ENCODE peak calls at places on chromosomes 3 and 15, in four cellular contexts. One of them, this sample, is unnamed.

GRCh38 chr15:98865397-98866339 is 141.9 kb downstream of the PGPEP1L start:
- DNase-seq in ovary: peak; percentile 75
- DNase-seq in CD8-positive, alpha-beta T cell: peak; percentile 50
- DNase-seq in heart left ventricle: peak; percentile 90
- DNase-seq in this sample: peak; percentile 92

GRCh38 chr3:21463319-21463718 is 287.7 kb downstream of the ZNF385D start:
- DNase-seq in heart left ventricle: no peak
- DNase-seq in CD8-positive, alpha-beta T cell: no peak
- DNase-seq in ovary: no peak
- DNase-seq in this sample: no peak

GRCh38 chr3:46186856-46187700 is 21.0 kb downstream of the CCR1 start:
- DNase-seq in CD8-positive, alpha-beta T cell: no peak
- DNase-seq in heart left ventricle: no peak
- DNase-seq in ovary: no peak
- DNase-seq in this sample: no peak

GRCh38 chr15:29677871-29678431 is 144.3 kb downstream of the TJP1 start:
- DNase-seq in heart left ventricle: no peak
- DNase-seq in CD8-positive, alpha-beta T cell: no peak
- DNase-seq in ovary: no peak
- DNase-seq in this sample: no peak

GRCh38 chr15:94610069-94610863 is 378.9 kb downstream of the MCTP2 start:
- DNase-seq in CD8-positive, alpha-beta T cell: no peak
- DNase-seq in heart left ventricle: no peak
- DNase-seq in ovary: no peak
- DNase-seq in this sample: no peak

GRCh38 chr3:6282920-6283319 is 578.0 kb upstream of the GRM7 start:
- DNase-seq in CD8-positive, alpha-beta T cell: no peak
- DNase-seq in heart left ventricle: no peak
- DNase-seq in ovary: no peak
- DNase-seq in this sample: peak; percentile 14

GRCh38 chr3:97882975-97883598 is 61.3 kb downstream of the CRYBG3 start:
- DNase-seq in heart left ventricle: no peak
- DNase-seq in ovary: no peak
- DNase-seq in CD8-positive, alpha-beta T cell: no peak
- DNase-seq in this sample: no peak

GRCh38 chr3:180383332-180384020 is 218.5 kb upstream of the TTC14 start:
- DNase-seq in CD8-positive, alpha-beta T cell: no peak
- DNase-seq in ovary: no peak
- DNase-seq in heart left ventricle: no peak
- DNase-seq in this sample: no peak

GRCh38 chr15:34708422-34708821 is 46.4 kb downstream of the GJD2 start:
- DNase-seq in heart left ventricle: no peak
- DNase-seq in ovary: no peak
- DNase-seq in CD8-positive, alpha-beta T cell: no peak
- DNase-seq in this sample: no peak

GRCh38 chr3:14806641-14807263 is 12.0 kb upstream of the FGD5 start:
- DNase-seq in ovary: no peak
- DNase-seq in CD8-positive, alpha-beta T cell: no peak
- DNase-seq in heart left ventricle: no peak
- DNase-seq in this sample: no peak

GRCh38 chr15:31905054-31905453 is 125.3 kb upstream of the CHRNA7 start:
- DNase-seq in heart left ventricle: no peak
- DNase-seq in ovary: no peak
- DNase-seq in CD8-positive, alpha-beta T cell: no peak
- DNase-seq in this sample: peak; percentile 60

GRCh38 chr3:189282751-189283150 is 111.0 kb downstream of the TPRG1 start:
- DNase-seq in CD8-positive, alpha-beta T cell: no peak
- DNase-seq in heart left ventricle: no peak
- DNase-seq in ovary: no peak
- DNase-seq in this sample: no peak

GRCh38 chr3:65080432-65080831 is 392.6 kb upstream of the ADAMTS9 start:
- DNase-seq in CD8-positive, alpha-beta T cell: no peak
- DNase-seq in heart left ventricle: no peak
- DNase-seq in ovary: no peak
- DNase-seq in this sample: no peak

GRCh38 chr3:22372292-22372949 is 621.4 kb upstream of the ZNF385D start:
- DNase-seq in CD8-positive, alpha-beta T cell: no peak
- DNase-seq in ovary: no peak
- DNase-seq in heart left ventricle: peak; percentile 53
- DNase-seq in this sample: peak; percentile 45

GRCh38 chr3:13874891-13875290 is 5.0 kb downstream of the WNT7A start:
- DNase-seq in ovary: no peak
- DNase-seq in CD8-positive, alpha-beta T cell: no peak
- DNase-seq in heart left ventricle: peak; percentile 62
- DNase-seq in this sample: no peak

GRCh38 chr3:170033489-170033888 is 4.3 kb upstream of the GPR160 start:
- DNase-seq in CD8-positive, alpha-beta T cell: peak; percentile 28
- DNase-seq in ovary: no peak
- DNase-seq in heart left ventricle: no peak
- DNase-seq in this sample: no peak

GRCh38 chr15:29226431-29227216 is 43.0 kb downstream of the NSMCE3 start:
- DNase-seq in ovary: no peak
- DNase-seq in CD8-positive, alpha-beta T cell: no peak
- DNase-seq in heart left ventricle: no peak
- DNase-seq in this sample: no peak

GRCh38 chr15:100111103-100112060 is 230.4 kb downstream of the ADAMTS17 start:
- DNase-seq in ovary: peak; percentile 44
- DNase-seq in heart left ventricle: peak; percentile 76
- DNase-seq in CD8-positive, alpha-beta T cell: no peak
- DNase-seq in this sample: peak; percentile 86

GRCh38 chr3:20564966-20565365 is 379.0 kb upstream of the SGO1 start:
- DNase-seq in CD8-positive, alpha-beta T cell: no peak
- DNase-seq in ovary: no peak
- DNase-seq in heart left ventricle: no peak
- DNase-seq in this sample: no peak

GRCh38 chr15:39874890-39875549 is 45.0 kb downstream of the GPR176 start:
- DNase-seq in ovary: no peak
- DNase-seq in CD8-positive, alpha-beta T cell: no peak
- DNase-seq in heart left ventricle: no peak
- DNase-seq in this sample: no peak

GRCh38 chr15:67094001-67094826 is 28.8 kb downstream of the SMAD3 start:
- DNase-seq in heart left ventricle: no peak
- DNase-seq in CD8-positive, alpha-beta T cell: no peak
- DNase-seq in ovary: no peak
- DNase-seq in this sample: no peak

GRCh38 chr3:42492508-42493080 is 9.8 kb upstream of the VIPR1 start:
- DNase-seq in CD8-positive, alpha-beta T cell: no peak
- DNase-seq in heart left ventricle: no peak
- DNase-seq in ovary: peak; percentile 4
- DNase-seq in this sample: no peak

GRCh38 chr15:61946778-61947177 is 113.5 kb downstream of the VPS13C start:
- DNase-seq in CD8-positive, alpha-beta T cell: no peak
- DNase-seq in ovary: no peak
- DNase-seq in heart left ventricle: no peak
- DNase-seq in this sample: no peak

GRCh38 chr15:66254364-66255292 is 1.1 kb upstream of the MEGF11 start:
- DNase-seq in heart left ventricle: no peak
- DNase-seq in ovary: no peak
- DNase-seq in CD8-positive, alpha-beta T cell: no peak
- DNase-seq in this sample: no peak

GRCh38 chr15:98983333-98983732 is 24.3 kb downstream of the PGPEP1L start:
- DNase-seq in ovary: peak; percentile 83
- DNase-seq in heart left ventricle: no peak
- DNase-seq in CD8-positive, alpha-beta T cell: no peak
- DNase-seq in this sample: peak; percentile 62

GRCh38 chr15:31435256-31435781 is 108.7 kb downstream of the KLF13 start:
- DNase-seq in ovary: peak; percentile 88
- DNase-seq in CD8-positive, alpha-beta T cell: peak; percentile 64
- DNase-seq in heart left ventricle: peak; percentile 89
- DNase-seq in this sample: peak; percentile 68

GRCh38 chr3:8967553-8967952 is 4.3 kb upstream of the RAD18 start:
- DNase-seq in heart left ventricle: no peak
- DNase-seq in CD8-positive, alpha-beta T cell: no peak
- DNase-seq in ovary: no peak
- DNase-seq in this sample: no peak

GRCh38 chr15:67809866-67810265 is 15.4 kb upstream of the SKOR1 start:
- DNase-seq in heart left ventricle: no peak
- DNase-seq in CD8-positive, alpha-beta T cell: no peak
- DNase-seq in ovary: no peak
- DNase-seq in this sample: no peak

GRCh38 chr3:153142961-153143360 is 19.1 kb upstream of the RAP2B start:
- DNase-seq in ovary: no peak
- DNase-seq in CD8-positive, alpha-beta T cell: no peak
- DNase-seq in heart left ventricle: no peak
- DNase-seq in this sample: no peak

GRCh38 chr3:54424283-54424682 is 301.9 kb downstream of the CACNA2D3 start:
- DNase-seq in CD8-positive, alpha-beta T cell: no peak
- DNase-seq in heart left ventricle: no peak
- DNase-seq in ovary: no peak
- DNase-seq in this sample: no peak

GRCh38 chr3:66577804-66578203 is 77.0 kb upstream of the LRIG1 start:
- DNase-seq in CD8-positive, alpha-beta T cell: no peak
- DNase-seq in ovary: no peak
- DNase-seq in heart left ventricle: no peak
- DNase-seq in this sample: no peak

GRCh38 chr15:79676621-79677020 is 220.2 kb downstream of the MTHFS start:
- DNase-seq in CD8-positive, alpha-beta T cell: no peak
- DNase-seq in ovary: no peak
- DNase-seq in heart left ventricle: no peak
- DNase-seq in this sample: no peak

GRCh38 chr3:57696861-57697321 is 4.0 kb upstream of the DENND6A start:
- DNase-seq in heart left ventricle: no peak
- DNase-seq in CD8-positive, alpha-beta T cell: no peak
- DNase-seq in ovary: no peak
- DNase-seq in this sample: no peak

GRCh38 chr3:183591881-183592521 is 36.5 kb upstream of the KLHL6 start:
- DNase-seq in CD8-positive, alpha-beta T cell: no peak
- DNase-seq in ovary: no peak
- DNase-seq in heart left ventricle: no peak
- DNase-seq in this sample: no peak

GRCh38 chr3:187636528-187636927 is 33.7 kb downstream of the SST start:
- DNase-seq in heart left ventricle: no peak
- DNase-seq in CD8-positive, alpha-beta T cell: no peak
- DNase-seq in ovary: no peak
- DNase-seq in this sample: no peak

GRCh38 chr3:23421811-23422510 is 218.8 kb downstream of the UBE2E2 start:
- DNase-seq in CD8-positive, alpha-beta T cell: no peak
- DNase-seq in ovary: no peak
- DNase-seq in heart left ventricle: no peak
- DNase-seq in this sample: no peak

GRCh38 chr15:27730878-27731277 is 368.2 kb downstream of the OCA2 start:
- DNase-seq in CD8-positive, alpha-beta T cell: no peak
- DNase-seq in ovary: no peak
- DNase-seq in heart left ventricle: no peak
- DNase-seq in this sample: no peak
- H3K9me3 ChIP-seq in CD8-positive, alpha-beta T cell: peaks cover 10% of the 10 kb centered on the region
- H3K9me3 ChIP-seq in ovary: no peaks in the 10 kb centered on the region
- H3K9me3 ChIP-seq in heart left ventricle: peaks cover 17% of the 10 kb centered on the region
- H3K9me3 ChIP-seq in this sample: peaks cover 3% of the 10 kb centered on the region

DNA sequence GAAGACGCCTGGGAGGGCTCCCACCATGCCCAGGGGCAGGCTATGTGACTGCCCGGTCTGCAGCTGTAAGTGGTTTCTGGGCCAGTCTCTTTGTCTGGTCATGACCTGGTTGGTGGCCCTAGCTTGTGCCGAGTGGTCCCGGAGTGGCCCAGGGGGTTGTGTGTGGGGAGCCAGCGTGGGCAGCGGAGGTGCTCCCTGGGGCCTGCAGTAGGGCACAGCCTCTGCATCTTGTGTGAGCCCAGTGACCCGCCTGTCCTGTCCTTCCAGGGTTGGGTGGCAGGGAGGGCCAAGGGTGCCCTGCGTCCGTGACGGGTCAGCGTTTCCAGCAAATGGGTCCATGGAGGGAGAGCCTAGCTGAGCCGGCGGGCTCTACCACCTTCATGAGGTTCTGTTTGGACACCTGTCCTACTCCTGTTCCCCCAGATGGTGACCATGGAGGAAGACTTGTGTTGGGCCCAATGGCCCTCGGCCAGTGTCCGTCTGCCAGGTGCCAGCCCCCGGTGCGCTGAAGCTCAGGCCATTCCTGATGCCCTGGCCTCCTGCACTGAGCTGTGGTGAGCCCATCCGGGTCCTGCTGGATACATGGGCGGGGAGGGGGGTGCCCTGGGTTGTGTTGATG is 215.4 kb downstream of the SNRPN start:
- DNase-seq in CD8-positive, alpha-beta T cell: no peak
- DNase-seq in ovary: peak; percentile 8
- DNase-seq in heart left ventricle: peak; percentile 39
- DNase-seq in this sample: peak; percentile 45
- H3K9me3 ChIP-seq in CD8-positive, alpha-beta T cell: no peaks in the 10 kb centered on the region
- H3K9me3 ChIP-seq in ovary: no peaks in the 10 kb centered on the region
- H3K9me3 ChIP-seq in heart left ventricle: peaks cover 30% of the 10 kb centered on the region
- H3K9me3 ChIP-seq in this sample: peaks cover 2% of the 10 kb centered on the region

GRCh38 chr3:133797396-133798105 is 8.1 kb upstream of the SRPRB start:
- DNase-seq in CD8-positive, alpha-beta T cell: no peak
- DNase-seq in heart left ventricle: no peak
- DNase-seq in ovary: no peak
- DNase-seq in this sample: no peak

GRCh38 chr3:133792171-133792763 is 13.3 kb upstream of the SRPRB start:
- DNase-seq in heart left ventricle: no peak
- DNase-seq in CD8-positive, alpha-beta T cell: no peak
- DNase-seq in ovary: no peak
- DNase-seq in this sample: no peak
- H3K9me3 ChIP-seq in heart left ventricle: peaks cover 21% of the 10 kb centered on the region
- H3K9me3 ChIP-seq in CD8-positive, alpha-beta T cell: no peaks in the 10 kb centered on the region
- H3K9me3 ChIP-seq in ovary: no peaks in the 10 kb centered on the region
- H3K9me3 ChIP-seq in this sample: no peaks in the 10 kb centered on the region

GRCh38 chr15:26676115-26676514 is 96.8 kb downstream of the GABRB3 start:
- DNase-seq in heart left ventricle: no peak
- DNase-seq in ovary: no peak
- DNase-seq in CD8-positive, alpha-beta T cell: no peak
- DNase-seq in this sample: no peak
- H3K9me3 ChIP-seq in heart left ventricle: no peaks in the 10 kb centered on the region
- H3K9me3 ChIP-seq in ovary: no peaks in the 10 kb centered on the region
- H3K9me3 ChIP-seq in CD8-positive, alpha-beta T cell: no peaks in the 10 kb centered on the region
- H3K9me3 ChIP-seq in this sample: no peaks in the 10 kb centered on the region

DNA sequence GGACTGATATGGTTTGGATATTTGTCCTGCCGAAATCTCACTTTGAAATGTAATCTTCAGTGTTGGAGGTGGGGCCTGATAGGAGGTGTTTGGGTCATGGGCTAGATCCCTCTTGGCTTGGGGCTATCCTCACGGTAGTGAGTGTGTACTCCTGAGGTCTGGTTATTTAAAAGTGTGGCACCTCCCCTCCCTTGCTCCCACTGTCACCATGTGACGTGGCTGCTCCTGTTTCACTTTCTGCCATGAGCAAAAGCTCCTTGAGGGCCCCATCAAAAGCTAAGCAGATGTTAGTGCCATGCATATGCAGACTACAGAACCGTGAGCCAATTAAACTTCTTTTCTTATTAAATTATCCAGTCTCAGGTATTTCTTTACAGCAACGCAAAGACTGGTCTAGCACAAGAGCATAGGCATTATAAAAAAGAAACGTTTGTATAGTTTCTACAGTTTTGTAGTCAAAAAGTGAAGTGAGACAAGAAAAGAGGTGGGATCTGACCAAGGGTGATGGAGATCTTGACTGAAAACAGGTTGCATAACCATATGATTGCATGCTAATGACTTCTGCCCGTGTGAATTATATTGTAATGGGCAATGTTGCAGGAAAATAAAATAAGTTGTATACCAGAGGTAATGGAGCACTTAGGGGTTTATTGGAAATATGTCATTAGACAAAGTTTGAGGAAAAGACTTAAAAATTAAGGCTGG is 28.5 kb upstream of the CLASP2 start:
- DNase-seq in ovary: no peak
- DNase-seq in heart left ventricle: no peak
- DNase-seq in CD8-positive, alpha-beta T cell: no peak
- DNase-seq in this sample: no peak
- H3K9me3 ChIP-seq in ovary: no peaks in the 10 kb centered on the region
- H3K9me3 ChIP-seq in heart left ventricle: no peaks in the 10 kb centered on the region
- H3K9me3 ChIP-seq in CD8-positive, alpha-beta T cell: no peaks in the 10 kb centered on the region
- H3K9me3 ChIP-seq in this sample: no peaks in the 10 kb centered on the region

GRCh38 chr15:25184356-25185155 is 229.8 kb downstream of the SNRPN start:
- DNase-seq in CD8-positive, alpha-beta T cell: no peak
- DNase-seq in ovary: no peak
- DNase-seq in heart left ventricle: peak; percentile 46
- DNase-seq in this sample: peak; percentile 3
- H3K9me3 ChIP-seq in CD8-positive, alpha-beta T cell: no peaks in the 10 kb centered on the region
- H3K9me3 ChIP-seq in ovary: no peaks in the 10 kb centered on the region
- H3K9me3 ChIP-seq in heart left ventricle: peaks cover 10% of the 10 kb centered on the region
- H3K9me3 ChIP-seq in this sample: no peaks in the 10 kb centered on the region

This sample was measured in right cardiac atrium.